ENCODE peak calls at places on chromosome 20, in four cellular contexts. S is pulmonary artery endothelial cell, U is GM23248, N is memory B cell. F is an unnamed sample.

GRCh38 chr20:23649242-23649641 is 11.5 kb upstream of the CST3 start:
- DNase-seq in S (no peak), N (no peak), U (no peak), F (no peak)

GRCh38 chr20:5570442-5570841 is 179.8 kb upstream of the SHLD1 start:
- DNase-seq in N (peak; percentile 28), U (no peak), S (no peak), F (no peak)

GRCh38 chr20:10689385-10689784 is 15.6 kb upstream of the JAG1 start:
- DNase-seq in S (no peak), U (no peak), N (no peak), F (no peak)

GRCh38 chr20:63937596-63937995 is 18.6 kb downstream of the UCKL1 start:
- DNase-seq in N (no peak), S (no peak), U (peak; percentile 23), F (no peak)

GRCh38 chr20:5073154-5074049 is 46.4 kb downstream of the PCNA start:
- DNase-seq in N (no peak), S (no peak), U (peak; percentile 92), F (peak; percentile 55)

GRCh38 chr20:62027698-62028321 is 37.9 kb downstream of the TAF4 start:
- DNase-seq in S (no peak), U (no peak), N (no peak), F (no peak)

GRCh38 chr20:6007094-6007528 is 46.7 kb downstream of the LRRN4 start:
- DNase-seq in S (no peak), U (peak; percentile 47), N (no peak), F (no peak)

GRCh38 chr20:10217517-10218410 is 866 bp upstream of the SNAP25 start:
- DNase-seq in U (peak; percentile 76), S (no peak), N (no peak), F (peak; percentile 33)

GRCh38 chr20:22341508-22341907 is 242.9 kb downstream of the FOXA2 start:
- DNase-seq in N (no peak), S (no peak), U (no peak), F (no peak)

GRCh38 chr20:4613184-4613583 is 108.5 kb upstream of the PRND start:
- DNase-seq in S (no peak), U (peak; percentile 66), N (no peak), F (no peak)

GRCh38 chr20:32164984-32165735 is 42.4 kb downstream of the PLAGL2 start:
- DNase-seq in S (no peak), N (no peak), U (no peak), F (no peak)

GRCh38 chr20:37796121-37796520 is 102.3 kb downstream of the CTNNBL1 start:
- DNase-seq in S (no peak), U (no peak), N (no peak), F (no peak)

GRCh38 chr20:1897486-1897885 is 2.3 kb downstream of the SIRPA start:
- DNase-seq in U (peak; percentile 61), N (no peak), S (no peak), F (no peak)

GRCh38 chr20:57222631-57222950 is 43.9 kb downstream of the BMP7 start:
- DNase-seq in N (no peak), S (no peak), U (no peak), F (no peak)

GRCh38 chr20:47349365-47350180 is 6.9 kb downstream of the ZMYND8 start:
- DNase-seq in U (peak; percentile 47), N (no peak), S (no peak), F (no peak)

GRCh38 chr20:63772781-63773520 is 33.4 kb downstream of the SLC2A4RG start:
- DNase-seq in U (peak; percentile 26), N (no peak), S (no peak), F (no peak)

GRCh38 chr20:57894096-57894495 is 184.3 kb upstream of the PMEPA1 start:
- DNase-seq in N (no peak), U (no peak), S (no peak), F (no peak)

GRCh38 chr20:45968801-45969711 is 2.9 kb downstream of the ZNF335 start:
- DNase-seq in U (peak; percentile 87), N (no peak), S (no peak), F (no peak)

GRCh38 chr20:18985551-18985950 is 172.0 kb downstream of the SCP2D1 start:
- DNase-seq in N (no peak), U (no peak), S (no peak), F (no peak)

GRCh38 chr20:40953856-40954255 is 74.8 kb upstream of the TOP1 start:
- DNase-seq in N (no peak), U (peak; percentile 70), S (no peak), F (no peak)

GRCh38 chr20:25238319-25239037 is 9.4 kb upstream of the PYGB start:
- DNase-seq in N (no peak), U (peak; percentile 74), S (no peak), F (no peak)

F was measured in amniotic stem cell.